ENCODE peak calls at places on chromosomes 6 and 20, in four cellular contexts. I is HepG2, L is K562, E is GM12878. Z is an unnamed sample.

GRCh38 chr6:161186173-161186769 is 87.6 kb downstream of the AGPAT4 start:
- DNase-seq in I (no peak), L (no peak), E (no peak), Z (no peak)

GRCh38 chr6:35318200-35318844 is 20.7 kb downstream of the DEF6 start:
- DNase-seq in I (peak), L (peak), E (no peak), Z (peak)

GRCh38 chr6:168908166-168908565 is 345.5 kb downstream of the THBS2 start:
- DNase-seq in I (no peak), L (no peak), E (no peak), Z (no peak)

GRCh38 chr6:37804676-37805075 is 14.9 kb upstream of the ZFAND3 start:
- DNase-seq in I (no peak), L (no peak), E (no peak), Z (no peak)

GRCh38 chr20:22905667-22906066 is 129.4 kb upstream of the SSTR4 start:
- DNase-seq in I (no peak), L (no peak), E (no peak), Z (no peak)

GRCh38 chr20:63320616-63321147 is 27.7 kb downstream of the COL20A1 start:
- DNase-seq in I (no peak), L (no peak), E (no peak), Z (no peak)

GRCh38 chr6:106360989-106361430 is 493 bp downstream of the CRYBG1 start:
- DNase-seq in I (no peak), L (no peak), E (no peak), Z (peak)

GRCh38 chr6:33905081-33905609 is 101.3 kb upstream of the MLN start:
- DNase-seq in I (no peak), L (peak), E (peak), Z (no peak)

GRCh38 chr20:37243937-37244571 is 17.6 kb downstream of the GHRH start:
- DNase-seq in I (no peak), L (no peak), E (no peak), Z (no peak)

GRCh38 chr6:53654745-53655240 is 10.8 kb downstream of the KLHL31 start:
- DNase-seq in I (no peak), L (no peak), E (no peak), Z (no peak)
- TF ChIP-seq CREB1 in I (no peak), L (no peak), E (no peak), Z (no peak)

GRCh38 chr6:136773473-136773796 is 18.8 kb downstream of the MAP3K5 start:
- DNase-seq in I (no peak), L (no peak), E (no peak), Z (no peak)
- TF ChIP-seq REST in I (no peak), L (no peak), E (no peak), Z (no peak)

DNA sequence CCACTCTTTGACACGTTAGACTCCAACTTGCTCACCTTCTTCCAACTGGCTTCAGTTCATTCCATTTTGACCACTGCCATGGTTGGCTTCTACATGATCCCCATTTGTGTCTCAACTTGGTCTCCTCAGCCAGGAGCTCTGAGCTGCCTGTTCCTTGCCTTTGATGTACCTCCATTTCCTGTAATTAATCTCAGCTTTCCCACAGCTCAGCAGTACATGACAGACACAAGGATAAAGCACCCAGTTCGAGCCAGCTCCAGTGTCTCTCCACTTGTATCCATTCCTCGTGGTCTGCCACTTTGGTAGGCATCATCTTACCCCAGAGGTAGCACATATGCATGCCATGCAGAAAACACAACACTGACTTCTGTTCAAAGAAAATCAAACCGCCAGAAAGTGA is 161.0 kb downstream of the TSHZ2 start:
- DNase-seq in I (no peak), L (no peak), E (no peak), Z (no peak)
- H3K27ac ChIP-seq in I (no peak), L (no peak), E (no peak), Z (no peak)

GRCh38 chr6:133697666-133698065 is 191.2 kb upstream of the TCF21 start:
- DNase-seq in I (no peak), L (no peak), E (no peak), Z (no peak)
- TF ChIP-seq CREB1 in I (no peak), L (no peak), E (no peak), Z (no peak)

DNA sequence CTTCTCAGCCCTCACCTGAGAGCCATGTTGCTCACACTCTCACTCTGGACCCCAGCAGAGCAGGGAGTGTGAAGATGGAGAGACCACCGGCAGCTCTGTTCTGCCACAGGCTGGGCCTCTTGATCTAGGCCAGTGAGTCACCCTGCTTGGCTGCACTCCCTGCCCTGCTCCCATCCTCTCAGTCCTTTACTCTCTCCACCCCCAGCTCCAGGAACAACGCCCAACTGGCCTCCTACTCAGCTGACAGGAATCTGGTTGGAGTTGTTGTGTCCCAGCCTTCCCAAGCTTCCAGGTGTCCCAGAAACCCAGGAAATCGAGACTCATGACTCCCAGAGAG is at the start of gene PSORS1C1:
- DNase-seq in I (peak), L (no peak), E (no peak), Z (peak)
- TF ChIP-seq REST in I (no peak), L (no peak), E (no peak), Z (no peak)

GRCh38 chr20:12914804-12915203 is 94.0 kb upstream of the SPTLC3 start:
- DNase-seq in I (peak), L (no peak), E (no peak), Z (no peak)

GRCh38 chr20:12911372-12911771 is 97.4 kb upstream of the SPTLC3 start:
- DNase-seq in I (no peak), L (no peak), E (no peak), Z (no peak)

GRCh38 chr20:12916699-12917098 is 92.1 kb upstream of the SPTLC3 start:
- DNase-seq in I (peak), L (no peak), E (no peak), Z (no peak)

DNA sequence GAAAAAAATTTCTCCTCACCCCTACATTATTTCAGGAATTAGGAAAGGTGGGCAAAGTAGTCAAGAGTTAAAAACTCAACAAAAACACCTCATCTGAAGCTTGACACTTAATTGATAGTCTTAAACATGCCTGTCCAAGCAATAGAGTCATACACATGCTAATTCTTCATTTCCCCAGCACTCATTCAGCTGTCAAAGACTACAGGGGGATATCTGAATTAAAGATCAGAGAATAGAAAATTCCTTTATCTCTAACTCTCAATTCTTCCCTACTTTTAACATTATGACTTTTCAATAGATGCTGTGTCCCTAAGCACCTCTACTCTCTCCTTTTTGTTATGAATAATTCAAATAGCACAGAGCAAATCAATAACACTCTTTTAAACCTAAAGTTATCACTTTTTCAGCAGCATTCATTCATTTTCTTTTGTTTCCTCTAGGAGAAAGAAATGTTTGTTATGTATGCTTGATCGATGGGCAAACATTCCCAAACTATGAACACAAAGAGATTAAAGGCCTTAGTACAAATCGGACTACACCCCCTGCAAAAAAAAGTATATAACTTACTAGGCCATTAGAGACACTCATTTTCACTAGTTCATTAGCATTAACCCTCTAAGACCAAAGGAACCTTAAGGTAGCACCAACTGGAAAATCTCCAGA is 94.9 kb upstream of the SPTLC3 start:
- DNase-seq in I (peak), L (no peak), E (no peak), Z (no peak)
- H3K27ac ChIP-seq in I (peak), L (no peak), E (no peak), Z (no peak)

GRCh38 chr6:93088675-93089575 is 330.4 kb downstream of the EPHA7 start:
- DNase-seq in I (no peak), L (no peak), E (no peak), Z (peak)
- TF ChIP-seq CREB1 in I (no peak), L (no peak), E (no peak), Z (no peak)